ENCODE peak calls at places on chromosome 10, in four cellular contexts. One of them, this sample, is unnamed.

GRCh38 chr10:133267829-133268228 is 8.8 kb downstream of the ADAM8 start:
- DNase-seq in H1: no peak
- DNase-seq in ovary: no peak
- DNase-seq in transverse colon: no peak
- DNase-seq in this sample: no peak

GRCh38 chr10:91597397-91597881 is 35.4 kb downstream of the PPP1R3C start:
- DNase-seq in transverse colon: no peak
- DNase-seq in ovary: peak; percentile 35
- DNase-seq in H1: no peak
- DNase-seq in this sample: peak; percentile 16

GRCh38 chr10:83212632-83213349 is 926.5 kb upstream of the GHITM start:
- DNase-seq in transverse colon: no peak
- DNase-seq in ovary: no peak
- DNase-seq in H1: no peak
- DNase-seq in this sample: no peak

GRCh38 chr10:13475124-13475523 is 53.7 kb downstream of the BEND7 start:
- DNase-seq in transverse colon: no peak
- DNase-seq in H1: no peak
- DNase-seq in ovary: no peak
- DNase-seq in this sample: no peak

GRCh38 chr10:34861293-34862004 is 46.4 kb upstream of the PARD3 start:
- DNase-seq in H1: no peak
- DNase-seq in ovary: peak; percentile 68
- DNase-seq in transverse colon: peak; percentile 78
- DNase-seq in this sample: peak; percentile 67

GRCh38 chr10:131162211-131162610 is 149.3 kb downstream of the TCERG1L start:
- DNase-seq in ovary: no peak
- DNase-seq in transverse colon: no peak
- DNase-seq in H1: no peak
- DNase-seq in this sample: no peak

GRCh38 chr10:7484456-7485266 is 73.8 kb upstream of the SFMBT2 start:
- DNase-seq in transverse colon: peak; percentile 40
- DNase-seq in ovary: no peak
- DNase-seq in H1: no peak
- DNase-seq in this sample: no peak

GRCh38 chr10:132443605-132443997 is 46.6 kb downstream of the PWWP2B start:
- DNase-seq in transverse colon: peak; percentile 66
- DNase-seq in ovary: no peak
- DNase-seq in H1: no peak
- DNase-seq in this sample: peak; percentile 87

GRCh38 chr10:71217266-71218045 is 5.1 kb downstream of the UNC5B start:
- DNase-seq in transverse colon: no peak
- DNase-seq in ovary: peak; percentile 62
- DNase-seq in H1: no peak
- DNase-seq in this sample: peak; percentile 88

GRCh38 chr10:7819126-7819470 is 793 bp downstream of the TAF3 start:
- DNase-seq in transverse colon: peak; percentile 44
- DNase-seq in ovary: peak; percentile 42
- DNase-seq in H1: peak; percentile 50
- DNase-seq in this sample: no peak

GRCh38 chr10:69807696-69808095 is 6.0 kb downstream of the COL13A1 start:
- DNase-seq in ovary: no peak
- DNase-seq in H1: no peak
- DNase-seq in transverse colon: no peak
- DNase-seq in this sample: no peak

GRCh38 chr10:93440591-93441012 is 41.5 kb downstream of the MYOF start:
- DNase-seq in ovary: no peak
- DNase-seq in transverse colon: no peak
- DNase-seq in H1: no peak
- DNase-seq in this sample: no peak

GRCh38 chr10:66671562-66671961 is 254.3 kb upstream of the LRRTM3 start:
- DNase-seq in transverse colon: no peak
- DNase-seq in ovary: no peak
- DNase-seq in H1: no peak
- DNase-seq in this sample: no peak

GRCh38 chr10:49831352-49832040 is 69.4 kb upstream of the OGDHL start:
- DNase-seq in H1: peak; percentile 52
- DNase-seq in ovary: no peak
- DNase-seq in transverse colon: no peak
- DNase-seq in this sample: no peak

GRCh38 chr10:21526952-21527633 is 1.6 kb upstream of the SKIDA1 start:
- DNase-seq in ovary: peak; percentile 83
- DNase-seq in transverse colon: peak; percentile 69
- DNase-seq in H1: peak; percentile 83
- DNase-seq in this sample: peak; percentile 94

GRCh38 chr10:48467669-48468068 is 137.2 kb downstream of the ARHGAP22 start:
- DNase-seq in H1: no peak
- DNase-seq in transverse colon: no peak
- DNase-seq in ovary: peak; percentile 9
- DNase-seq in this sample: no peak

GRCh38 chr10:48464871-48465736 is 139.8 kb downstream of the ARHGAP22 start:
- DNase-seq in transverse colon: no peak
- DNase-seq in ovary: peak; percentile 44
- DNase-seq in H1: peak; percentile 51
- DNase-seq in this sample: peak; percentile 67

GRCh38 chr10:48468130-48468790 is 136.6 kb downstream of the ARHGAP22 start:
- DNase-seq in H1: peak; percentile 34
- DNase-seq in ovary: peak; percentile 39
- DNase-seq in transverse colon: no peak
- DNase-seq in this sample: no peak

GRCh38 chr10:48465860-48466521 is 138.9 kb downstream of the ARHGAP22 start:
- DNase-seq in transverse colon: no peak
- DNase-seq in ovary: peak; percentile 35
- DNase-seq in H1: peak; percentile 55
- DNase-seq in this sample: peak; percentile 78

DNA sequence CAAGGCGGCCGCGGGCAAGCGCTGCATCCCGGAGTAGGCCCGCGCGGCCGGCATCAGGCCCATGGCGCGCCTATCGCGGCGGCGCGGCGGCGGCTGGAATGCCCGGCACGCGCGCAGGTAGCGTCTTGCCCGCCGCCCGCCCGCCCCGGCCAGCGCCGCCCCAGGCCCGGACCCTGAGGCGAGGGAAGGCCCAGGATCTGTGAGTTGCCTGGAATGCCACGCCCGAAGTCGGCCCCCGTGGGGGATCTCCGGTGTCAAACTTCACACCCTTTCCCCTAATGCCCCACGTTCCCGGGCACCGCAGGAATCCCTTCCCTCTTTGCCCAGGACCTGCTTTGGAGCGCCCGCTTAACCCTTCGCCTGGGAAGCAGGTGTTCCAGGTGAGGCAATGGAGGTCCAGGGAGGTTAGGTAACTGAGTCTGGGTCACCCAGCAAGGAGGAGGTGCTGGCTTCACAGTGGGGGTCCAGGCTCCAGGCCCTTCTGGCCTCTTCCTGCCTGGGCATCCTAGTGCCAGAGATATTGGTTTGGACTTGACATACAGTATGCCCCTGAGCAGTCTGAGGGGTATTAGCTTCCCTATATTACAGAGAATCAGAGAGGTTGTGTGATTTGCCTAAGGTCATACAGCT is 138.1 kb downstream of the ARHGAP22 start:
- DNase-seq in H1: peak; percentile 69
- DNase-seq in ovary: peak; percentile 24
- DNase-seq in transverse colon: no peak
- DNase-seq in this sample: peak; percentile 79
- H3K4me3 ChIP-seq in H1: peak overlapping the region; percentile 24
- H3K4me3 ChIP-seq in ovary: no peak overlapping the region
- H3K4me3 ChIP-seq in transverse colon: no peak overlapping the region
- H3K4me3 ChIP-seq in this sample: no peak overlapping the region

DNA sequence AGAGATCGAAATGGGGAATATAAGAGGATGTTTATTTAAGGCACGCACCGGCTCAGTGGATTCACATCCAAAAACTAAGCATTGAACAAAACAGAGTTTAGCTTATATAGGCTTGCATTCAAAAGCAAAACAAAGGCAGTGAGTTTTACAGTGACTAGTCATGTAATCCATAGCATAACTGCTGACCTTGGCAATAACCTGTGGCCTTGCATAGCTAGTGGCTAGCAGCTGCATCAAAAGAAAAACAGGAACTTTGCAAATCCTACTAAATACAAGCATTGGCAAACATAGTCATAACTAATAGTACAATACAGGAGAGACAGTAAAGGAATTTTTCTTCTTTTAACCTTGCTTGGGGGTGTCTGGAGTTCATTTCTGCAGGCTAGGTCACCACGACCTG is 9.7 kb upstream of the ZNF485 start:
- DNase-seq in H1: no peak
- DNase-seq in ovary: no peak
- DNase-seq in transverse colon: no peak
- DNase-seq in this sample: no peak
- TF ChIP-seq EP300 in H1: no peak
- TF ChIP-seq EP300 in ovary: no peak
- TF ChIP-seq EP300 in transverse colon: no peak
- TF ChIP-seq EP300 in this sample: no peak

DNA sequence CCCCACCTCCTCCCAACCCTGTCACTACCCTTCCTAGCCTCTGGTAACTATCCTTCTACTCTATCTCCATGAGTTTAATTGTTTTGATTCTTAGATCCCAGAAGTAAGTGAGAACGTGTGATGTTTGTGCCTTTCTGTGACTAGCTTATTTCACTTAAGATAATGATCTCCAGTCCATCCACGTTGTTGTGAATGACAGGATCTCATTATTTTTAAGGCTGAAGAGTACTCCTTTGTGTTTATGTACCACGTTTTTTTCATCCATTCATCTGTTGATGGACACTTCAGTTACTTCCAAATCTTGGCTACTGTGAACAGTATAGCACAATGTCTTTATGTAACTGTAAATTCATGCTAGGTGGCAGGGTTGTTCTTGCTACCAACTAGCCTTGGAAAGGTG is 461.6 kb downstream of the PLXDC2 start:
- DNase-seq in transverse colon: no peak
- DNase-seq in ovary: no peak
- DNase-seq in H1: no peak
- DNase-seq in this sample: no peak
- TF ChIP-seq CTCF in transverse colon: no peak
- TF ChIP-seq CTCF in ovary: no peak
- TF ChIP-seq CTCF in H1: no peak
- TF ChIP-seq CTCF in this sample: no peak

GRCh38 chr10:112375721-112376577 is 2.0 kb downstream of the ACSL5 start:
- DNase-seq in ovary: peak; percentile 84
- DNase-seq in transverse colon: peak; percentile 69
- DNase-seq in H1: no peak
- DNase-seq in this sample: peak; percentile 78
- H3K4me3 ChIP-seq in ovary: peak overlapping the region; percentile 26
- H3K4me3 ChIP-seq in transverse colon: peak overlapping the region; percentile 46
- H3K4me3 ChIP-seq in H1: no peak overlapping the region
- H3K4me3 ChIP-seq in this sample: peak overlapping the region; percentile 23

GRCh38 chr10:110074986-110075664 is 67.3 kb downstream of the ADD3 start:
- DNase-seq in H1: no peak
- DNase-seq in ovary: no peak
- DNase-seq in transverse colon: no peak
- DNase-seq in this sample: no peak

GRCh38 chr10:110077436-110078120 is 69.8 kb downstream of the ADD3 start:
- DNase-seq in ovary: no peak
- DNase-seq in H1: no peak
- DNase-seq in transverse colon: no peak
- DNase-seq in this sample: no peak

GRCh38 chr10:110078317-110078716 is 70.5 kb downstream of the ADD3 start:
- DNase-seq in H1: no peak
- DNase-seq in transverse colon: no peak
- DNase-seq in ovary: no peak
- DNase-seq in this sample: no peak

GRCh38 chr10:110075726-110076125 is 67.9 kb downstream of the ADD3 start:
- DNase-seq in transverse colon: no peak
- DNase-seq in ovary: no peak
- DNase-seq in H1: no peak
- DNase-seq in this sample: no peak

GRCh38 chr10:110076559-110077318 is 69.0 kb downstream of the ADD3 start:
- DNase-seq in transverse colon: peak; percentile 51
- DNase-seq in ovary: no peak
- DNase-seq in H1: no peak
- DNase-seq in this sample: peak; percentile 79
- TF ChIP-seq EP300 in transverse colon: no peak
- TF ChIP-seq EP300 in ovary: no peak
- TF ChIP-seq EP300 in H1: no peak
- TF ChIP-seq EP300 in this sample: peak; percentile 82

DNA sequence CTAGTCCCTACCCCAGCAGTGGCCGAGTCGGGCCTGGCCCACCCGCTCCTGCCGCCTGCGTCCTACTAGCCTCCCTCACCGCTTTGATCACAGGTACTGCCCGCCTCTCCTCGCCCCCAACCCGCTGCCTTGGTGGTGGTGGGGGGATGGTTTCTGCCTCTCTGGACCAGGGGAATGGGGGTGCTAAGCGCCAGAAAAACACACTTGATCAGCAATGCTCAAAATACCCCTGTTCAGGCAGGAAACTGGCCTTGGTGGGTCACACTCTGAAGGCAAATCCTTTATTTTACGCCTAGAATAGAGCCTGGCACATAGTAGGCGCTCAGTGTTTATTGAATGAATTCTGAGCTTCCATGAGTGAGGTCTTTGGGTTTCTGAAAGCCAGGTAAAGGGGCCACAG is 1.0 kb upstream of the CRTAC1 start:
- DNase-seq in H1: no peak
- DNase-seq in transverse colon: no peak
- DNase-seq in ovary: no peak
- DNase-seq in this sample: no peak
- TF ChIP-seq CTCF in H1: no peak
- TF ChIP-seq CTCF in transverse colon: no peak
- TF ChIP-seq CTCF in ovary: no peak
- TF ChIP-seq CTCF in this sample: no peak

GRCh38 chr10:9510626-9511025 is 1456.1 kb downstream of the GATA3 start:
- DNase-seq in transverse colon: no peak
- DNase-seq in ovary: no peak
- DNase-seq in H1: no peak
- DNase-seq in this sample: no peak
- H3K4me3 ChIP-seq in transverse colon: no peak overlapping the region
- H3K4me3 ChIP-seq in ovary: no peak overlapping the region
- H3K4me3 ChIP-seq in H1: no peak overlapping the region
- H3K4me3 ChIP-seq in this sample: no peak overlapping the region

DNA sequence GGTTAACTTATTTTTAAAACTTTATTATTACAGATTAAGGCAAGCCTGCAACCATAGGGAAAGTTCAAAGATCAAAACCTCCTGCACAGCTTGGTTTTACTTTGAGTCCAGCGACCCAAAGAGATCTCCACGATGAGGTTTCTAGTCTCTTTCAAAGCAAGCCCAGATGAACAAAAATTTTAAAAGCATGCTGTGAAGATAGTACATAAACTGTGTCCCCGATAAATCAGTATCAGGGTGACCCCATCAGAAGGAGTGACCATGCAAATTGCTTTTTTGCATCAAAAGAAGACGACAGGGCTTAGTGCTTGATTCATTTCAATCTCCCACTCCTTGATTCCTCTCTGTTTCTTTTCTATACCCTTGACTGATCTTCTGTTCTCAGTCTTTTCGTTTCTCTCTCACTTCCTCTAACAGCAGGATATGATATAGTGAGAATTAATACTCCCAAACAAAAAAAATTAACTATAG is 16.0 kb upstream of the DNTT start:
- DNase-seq in transverse colon: no peak
- DNase-seq in H1: no peak
- DNase-seq in ovary: no peak
- DNase-seq in this sample: no peak
- TF ChIP-seq EP300 in transverse colon: no peak
- TF ChIP-seq EP300 in H1: no peak
- TF ChIP-seq EP300 in ovary: no peak
- TF ChIP-seq EP300 in this sample: no peak

GRCh38 chr10:17228081-17229015 is at the start of gene VIM:
- DNase-seq in H1: peak; percentile 82
- DNase-seq in transverse colon: peak; percentile 81
- DNase-seq in ovary: peak; percentile 92
- DNase-seq in this sample: peak; percentile 93
- TF ChIP-seq CTCF in H1: no peak
- TF ChIP-seq CTCF in transverse colon: no peak
- TF ChIP-seq CTCF in ovary: no peak
- TF ChIP-seq CTCF in this sample: peak; percentile 29